ENCODE peak calls at places on chromosomes 1 and 21, in six cellular contexts. A is adipocyte; U is effector memory CD8-positive, alpha-beta T cell; K is CD8-positive, alpha-beta T cell; J is right cardiac atrium; Q is caudate nucleus. H is an unnamed sample.

GRCh38 chr1:221712776-221713431 is 29.0 kb downstream of the DUSP10 start:
- DNase-seq in A (no peak), U (peak; percentile 88), K (peak; percentile 81), J (no peak), Q (no peak), H (no peak)

GRCh38 chr1:167881069-167881468 is 32.9 kb downstream of the ADCY10 start:
- DNase-seq in A (peak; percentile 22), U (no peak), K (no peak), J (no peak), Q (no peak), H (peak; percentile 31)

GRCh38 chr1:222794656-222795474 is 20.0 kb upstream of the DISP1 start:
- DNase-seq in A (no peak), U (no peak), K (no peak), J (no peak), Q (no peak), H (no peak)

GRCh38 chr1:74908797-74909196 is 175.8 kb downstream of the TYW3 start:
- DNase-seq in A (no peak), U (no peak), K (no peak), J (no peak), Q (no peak), H (no peak)

GRCh38 chr1:114668784-114669561 is 876 bp downstream of the DENND2C start:
- DNase-seq in A (peak; percentile 50), U (no peak), K (no peak), J (no peak), Q (no peak), H (no peak)

GRCh38 chr21:34189506-34189905 is 116.1 kb downstream of the MRPS6 start:
- DNase-seq in A (no peak), U (no peak), K (no peak), J (no peak), Q (no peak), H (no peak)

GRCh38 chr1:215137985-215138384 is 55.4 kb downstream of the KCNK2 start:
- DNase-seq in A (no peak), U (no peak), K (no peak), J (no peak), Q (no peak), H (no peak)

GRCh38 chr1:204207136-204207616 is 6.6 kb downstream of the GOLT1A start:
- DNase-seq in A (peak; percentile 80), U (peak; percentile 75), K (peak; percentile 83), J (peak; percentile 87), Q (peak; percentile 35), H (no peak)

GRCh38 chr1:25922633-25923567 is 16.7 kb upstream of the STMN1 start:
- DNase-seq in A (peak; percentile 52), U (peak; percentile 45), K (peak; percentile 38), J (peak; percentile 81), Q (peak; percentile 76), H (no peak)

GRCh38 chr1:39214998-39215873 is 10.7 kb downstream of the MACF1 start:
- DNase-seq in A (no peak), U (peak; percentile 26), K (peak; percentile 31), J (no peak), Q (no peak), H (no peak)

GRCh38 chr1:23791434-23792047 is 596 bp downstream of the LYPLA2 start:
- DNase-seq in A (peak; percentile 56), U (peak; percentile 29), K (no peak), J (peak; percentile 58), Q (no peak), H (no peak)

GRCh38 chr1:216805233-216805632 is 82.0 kb upstream of the ESRRG start:
- DNase-seq in A (no peak), U (no peak), K (no peak), J (no peak), Q (no peak), H (no peak)

GRCh38 chr1:198605880-198606458 is 32.9 kb upstream of the PTPRC start:
- DNase-seq in A (peak; percentile 30), U (no peak), K (no peak), J (no peak), Q (no peak), H (no peak)

GRCh38 chr1:43479414-43479813 is 25.7 kb upstream of the HYI start:
- DNase-seq in A (no peak), U (no peak), K (no peak), J (no peak), Q (no peak), H (no peak)

GRCh38 chr1:219323426-219323825 is 149.7 kb downstream of the LYPLAL1 start:
- DNase-seq in A (no peak), U (no peak), K (no peak), J (no peak), Q (no peak), H (no peak)

GRCh38 chr1:88371396-88371795 is 312.7 kb upstream of the PKN2 start:
- DNase-seq in A (no peak), U (no peak), K (no peak), J (no peak), Q (no peak), H (no peak)

GRCh38 chr1:153349363-153350340 is 1.0 kb upstream of the PGLYRP4 start:
- DNase-seq in A (no peak), U (no peak), K (no peak), J (no peak), Q (no peak), H (no peak)

GRCh38 chr1:181485276-181486097 is 2.2 kb downstream of the CACNA1E start:
- DNase-seq in A (peak; percentile 5), U (no peak), K (no peak), J (peak; percentile 54), Q (peak; percentile 63), H (no peak)

GRCh38 chr1:183810172-183810571 is 5.3 kb downstream of the RGL1 start:
- DNase-seq in A (no peak), U (no peak), K (no peak), J (no peak), Q (no peak), H (peak; percentile 9)

GRCh38 chr1:119290297-119290696 is 78.3 kb upstream of the HAO2 start:
- DNase-seq in A (no peak), U (no peak), K (no peak), J (no peak), Q (no peak), H (no peak)

GRCh38 chr1:1013922-1014617 is 773 bp downstream of the ISG15 start:
- DNase-seq in A (no peak), U (no peak), K (no peak), J (peak; percentile 71), Q (no peak), H (no peak)

GRCh38 chr1:200139661-200140250 is 112.2 kb downstream of the NR5A2 start:
- DNase-seq in A (peak; percentile 79), U (peak; percentile 31), K (peak; percentile 15), J (no peak), Q (no peak), H (peak; percentile 59)

GRCh38 chr1:235843458-235843857 is 23.2 kb downstream of the LYST start:
- DNase-seq in A (peak; percentile 62), U (no peak), K (no peak), J (no peak), Q (no peak), H (peak; percentile 27)

GRCh38 chr1:84168783-84169182 is 24.7 kb downstream of the PRKACB start:
- DNase-seq in A (no peak), U (no peak), K (no peak), J (no peak), Q (no peak), H (no peak)

GRCh38 chr1:245516178-245516829 is 361.5 kb downstream of the KIF26B start:
- DNase-seq in A (no peak), U (no peak), K (no peak), J (no peak), Q (no peak), H (no peak)

GRCh38 chr1:162627662-162628296 is 4.5 kb upstream of the DDR2 start:
- DNase-seq in A (peak; percentile 45), U (peak; percentile 4), K (no peak), J (no peak), Q (no peak), H (no peak)

GRCh38 chr1:93603581-93603980 is 78.1 kb downstream of the BCAR3 start:
- DNase-seq in A (no peak), U (no peak), K (no peak), J (no peak), Q (no peak), H (no peak)

H was measured in RCC 7860.